ENCODE peak calls at places on chromosomes 4 and X, in four cellular contexts. G is NCI-H460; T is CD4-positive, alpha-beta T cell; Z is HT-29. A is an unnamed sample.

GRCh38 chr4:4392501-4393183 is 5.7 kb downstream of the NSG1 start:
- DNase-seq in G (no peak), T (no peak), Z (no peak), A (no peak)

GRCh38 chr4:94758700-94759399 is 1.1 kb downstream of the BMPR1B start:
- DNase-seq in G (no peak), T (no peak), Z (no peak), A (no peak)

GRCh38 chr4:56768772-56769171 is 52.7 kb downstream of the SPINK2 start:
- DNase-seq in G (no peak), T (no peak), Z (peak; percentile 20), A (no peak)

GRCh38 chr4:185119927-185120630 is 23.0 kb upstream of the SLC25A4 start:
- DNase-seq in G (no peak), T (no peak), Z (no peak), A (no peak)

GRCh38 chr4:68347845-68348244 is 2.0 kb downstream of the YTHDC1 start:
- DNase-seq in G (no peak), T (no peak), Z (no peak), A (no peak)

GRCh38 chrX:115388879-115389278 is 99.4 kb downstream of the LUZP4 start:
- DNase-seq in G (no peak), T (no peak), Z (no peak), A (no peak)

GRCh38 chr4:122716825-122717448 is 15.6 kb upstream of the BBS12 start:
- DNase-seq in G (peak; percentile 60), T (peak; percentile 58), Z (peak; percentile 85), A (peak; percentile 42)

GRCh38 chr4:119735136-119735770 is 106.6 kb upstream of the PDE5A start:
- DNase-seq in G (peak; percentile 14), T (no peak), Z (no peak), A (peak; percentile 78)

GRCh38 chrX:101550825-101551767 is 749 bp downstream of the ARMCX1 start:
- DNase-seq in G (no peak), T (no peak), Z (no peak), A (no peak)

GRCh38 chrX:71493111-71493613 is 39.7 kb upstream of the OGT start:
- DNase-seq in G (no peak), T (no peak), Z (peak; percentile 4), A (no peak)

GRCh38 chr4:88320780-88321373 is 36.5 kb upstream of the PPM1K start:
- DNase-seq in G (no peak), T (no peak), Z (no peak), A (no peak)

A was measured in Panc1.